ENCODE peak calls at places on chromosomes 1 and 21, in seven cellular contexts. W, C, E, L, U, F and Z are unnamed samples.

GRCh38 chr21:33434770-33435360 is 31.7 kb downstream of the IFNGR2 start:
- DNase-seq in L (no peak), F (peak), C (peak), E (peak), W (no peak), U (no peak), Z (no peak)

GRCh38 chr1:201691716-201692115 is 137.2 kb upstream of the IPO9 start:
- DNase-seq in C (no peak), F (no peak), W (no peak), E (no peak), U (no peak), L (no peak), Z (no peak)

GRCh38 chr1:200619894-200620272 is 668 bp downstream of the KIF14 start:
- DNase-seq in C (no peak), U (no peak), F (no peak), L (no peak), E (no peak), W (no peak), Z (no peak)

GRCh38 chr1:78237364-78237916 is 191.7 kb downstream of the GIPC2 start:
- DNase-seq in E (peak), U (no peak), W (peak), L (no peak), C (no peak), F (no peak), Z (no peak)

GRCh38 chr1:55037733-55038551 is 1.4 kb upstream of the PCSK9 start:
- DNase-seq in U (no peak), E (no peak), L (no peak), F (no peak), C (no peak), W (no peak), Z (no peak)

GRCh38 chr1:53552146-53552940 is 93.1 kb downstream of the DMRTB1 start:
- DNase-seq in L (no peak), E (no peak), U (no peak), W (peak), F (no peak), C (no peak), Z (no peak)

GRCh38 chr1:201217146-201217545 is 26.5 kb downstream of the IGFN1 start:
- DNase-seq in F (no peak), W (no peak), C (no peak), L (no peak), U (no peak), E (no peak), Z (no peak)

GRCh38 chr1:45883633-45884032 is 80.2 kb downstream of the MAST2 start:
- DNase-seq in E (no peak), F (no peak), C (no peak), W (no peak), U (no peak), L (no peak), Z (no peak)

GRCh38 chr1:113247355-113247754 is 143.0 kb upstream of the MAGI3 start:
- DNase-seq in W (no peak), E (no peak), F (no peak), L (no peak), C (no peak), U (no peak), Z (no peak)

GRCh38 chr1:206985162-206985749 is 15.0 kb upstream of the FCAMR start:
- DNase-seq in F (no peak), W (no peak), L (no peak), U (no peak), E (no peak), C (no peak), Z (no peak)

GRCh38 chr1:161399257-161399998 is 31.8 kb upstream of the CFAP126 start:
- DNase-seq in C (peak), L (peak), U (peak), W (peak), F (peak), E (peak), Z (peak)

GRCh38 chr1:200258447-200259375 is 151.1 kb downstream of the ZNF281 start:
- DNase-seq in C (no peak), W (peak), F (no peak), U (no peak), L (no peak), E (peak), Z (no peak)

GRCh38 chr1:66210653-66211052 is 323.3 kb upstream of the SGIP1 start:
- DNase-seq in E (no peak), F (no peak), L (no peak), C (no peak), U (no peak), W (no peak), Z (no peak)